ENCODE peak calls at places on chromosomes 13 and 19, in four cellular contexts. R, B, V and G are unnamed samples.
A peak's percentile ranks its signal among the peaks of the same experiment; 100 is the strongest.

GRCh38 chr19:8304841-8305621 is 3.1 kb downstream of the CD320 start:
- DNase-seq in V (peak; percentile 94), B (no peak), R (peak; percentile 9), G (no peak)

GRCh38 chr13:112055417-112056206 is 11.3 kb upstream of the SOX1 start:
- DNase-seq in V (peak; percentile 56), R (no peak), B (no peak), G (no peak)

GRCh38 chr13:41563501-41564001 is 106.2 kb downstream of the RGCC start:
- DNase-seq in V (no peak), B (peak; percentile 29), R (no peak), G (peak; percentile 95)

GRCh38 chr19:49533551-49534488 is 6.0 kb downstream of the RCN3 start:
- DNase-seq in B (peak; percentile 41), R (peak; percentile 46), V (peak; percentile 83), G (peak; percentile 51)

GRCh38 chr13:98834254-98834960 is 81.9 kb upstream of the SLC15A1 start:
- DNase-seq in V (peak; percentile 61), R (no peak), B (peak; percentile 95), G (no peak)

GRCh38 chr19:10184636-10185035 is 10.1 kb downstream of the DNMT1 start:
- DNase-seq in B (no peak), V (no peak), R (no peak), G (no peak)

GRCh38 chr13:42832341-42833153 is 51.2 kb downstream of the FAM216B start:
- DNase-seq in V (no peak), R (no peak), B (peak; percentile 92), G (peak; percentile 96)

GRCh38 chr19:51071006-51071405 is 6.1 kb upstream of the KLK13 start:
- DNase-seq in B (peak; percentile 39), V (no peak), R (no peak), G (no peak)

GRCh38 chr19:4584670-4585460 is 25.4 kb upstream of the SEMA6B start:
- DNase-seq in V (peak; percentile 74), B (no peak), R (no peak), G (no peak)

GRCh38 chr19:53057904-53058579 is 13.5 kb downstream of the ERVV-2 start:
- DNase-seq in R (peak; percentile 65), V (peak; percentile 97), B (no peak), G (no peak)

GRCh38 chr19:3243851-3244700 is 19.6 kb downstream of the CELF5 start:
- DNase-seq in B (peak; percentile 47), R (peak; percentile 63), V (peak; percentile 88), G (peak; percentile 43)

GRCh38 chr19:50047686-50048085 is 21.9 kb downstream of the ZNF473 start:
- DNase-seq in R (no peak), B (no peak), V (no peak), G (no peak)

GRCh38 chr19:35041548-35042055 is at the start of gene HPN:
- DNase-seq in R (peak; percentile 68), V (peak; percentile 92), B (no peak), G (no peak)

GRCh38 chr19:18150776-18151624 is 2.0 kb upstream of the PIK3R2 start:
- DNase-seq in B (no peak), R (no peak), V (no peak), G (no peak)

GRCh38 chr13:80408270-80408669 is 67.3 kb upstream of the SPRY2 start:
- DNase-seq in B (no peak), V (peak; percentile 35), R (no peak), G (no peak)

GRCh38 chr19:8697671-8698432 is 743 bp downstream of the ACTL9 start:
- DNase-seq in R (no peak), V (peak; percentile 81), B (no peak), G (no peak)

GRCh38 chr19:5000120-5000611 is 31.3 kb downstream of the KDM4B start:
- DNase-seq in B (no peak), R (no peak), V (no peak), G (no peak)

GRCh38 chr19:4967738-4968461 is 1.0 kb upstream of the KDM4B start:
- DNase-seq in B (no peak), R (no peak), V (no peak), G (peak; percentile 30)

GRCh38 chr19:811511-812048 is 10.2 kb downstream of the PLPPR3 start:
- DNase-seq in B (no peak), V (peak; percentile 38), R (no peak), G (no peak)

GRCh38 chr13:99320693-99321481 is 13.7 kb upstream of the GPR183 start:
- DNase-seq in B (peak; percentile 84), V (no peak), R (no peak), G (peak; percentile 88)

GRCh38 chr13:40137400-40137799 is 481.9 kb downstream of the COG6 start:
- DNase-seq in R (no peak), B (no peak), V (no peak), G (no peak)

GRCh38 chr19:38173324-38174041 is 50.5 kb downstream of the DPF1 start:
- DNase-seq in B (peak; percentile 86), V (no peak), R (no peak), G (peak; percentile 80)

GRCh38 chr13:25169951-25170553 is 2.0 kb downstream of the AMER2 start:
- DNase-seq in R (no peak), V (no peak), B (no peak), G (no peak)

GRCh38 chr13:67048793-67049150 is 181.4 kb downstream of the PCDH9 start:
- DNase-seq in V (no peak), R (no peak), B (no peak), G (peak; percentile 85)

GRCh38 chr19:36573948-36574726 is 1.0 kb upstream of the ZNF529 start:
- DNase-seq in R (no peak), V (peak; percentile 43), B (peak; percentile 33), G (peak; percentile 32)

GRCh38 chr13:74675185-74675584 is 541.0 kb upstream of the KLF12 start:
- DNase-seq in V (no peak), R (no peak), B (peak; percentile 95), G (peak; percentile 15)

GRCh38 chr13:46134961-46135522 is 30.2 kb upstream of the CPB2 start:
- DNase-seq in V (peak; percentile 65), B (peak; percentile 90), R (no peak), G (peak; percentile 27)

GRCh38 chr19:45206328-45206727 is 27.7 kb downstream of the BLOC1S3 start:
- DNase-seq in B (no peak), R (no peak), V (no peak), G (no peak)

GRCh38 chr19:45195764-45196163 is 17.2 kb downstream of the BLOC1S3 start:
- DNase-seq in V (no peak), R (no peak), B (no peak), G (no peak)

GRCh38 chr19:45202637-45203036 is 24.1 kb downstream of the BLOC1S3 start:
- DNase-seq in B (no peak), R (no peak), V (no peak), G (no peak)

GRCh38 chr19:45205810-45206209 is 27.2 kb downstream of the BLOC1S3 start:
- DNase-seq in B (no peak), V (no peak), R (no peak), G (no peak)

DNA sequence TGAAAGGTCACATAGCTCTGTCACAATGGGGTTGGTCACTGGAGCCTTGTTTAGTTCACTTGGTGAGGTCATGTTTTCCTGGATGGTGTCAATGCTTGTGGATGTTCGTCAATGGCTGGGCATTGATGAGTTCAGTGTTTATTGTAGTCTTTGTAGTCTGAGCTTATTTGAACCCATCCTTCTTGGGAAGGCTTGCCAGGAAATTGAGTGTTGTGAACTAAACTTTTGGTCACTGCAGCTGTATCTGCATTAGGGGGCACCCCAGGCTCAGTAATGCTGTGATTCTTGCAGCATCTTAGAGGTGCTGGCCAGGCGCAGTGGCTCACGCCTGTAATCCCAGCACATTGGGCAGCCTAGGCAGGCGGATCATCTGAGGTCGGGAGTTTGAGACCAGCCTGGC is 22.0 kb downstream of the BLOC1S3 start:
- DNase-seq in B (peak; percentile 38), V (peak; percentile 83), R (no peak), G (peak; percentile 31)
- TF ChIP-seq CTCF in B (peak; percentile 31), V (peak; percentile 94), R (peak; percentile 41), G (peak; percentile 27)

GRCh38 chr13:29830000-29830399 is 20.4 kb downstream of the UBL3 start:
- DNase-seq in R (no peak), B (peak; percentile 18), V (no peak), G (no peak)
- TF ChIP-seq CTCF in R (no peak), B (no peak), V (no peak), G (no peak)

GRCh38 chr13:34941835-34942731 is at the start of gene NBEA:
- DNase-seq in R (peak; percentile 87), V (peak; percentile 84), B (peak; percentile 13), G (peak; percentile 57)
- TF ChIP-seq CTCF in R (peak; percentile 32), V (no peak), B (peak; percentile 7), G (peak; percentile 4)

DNA sequence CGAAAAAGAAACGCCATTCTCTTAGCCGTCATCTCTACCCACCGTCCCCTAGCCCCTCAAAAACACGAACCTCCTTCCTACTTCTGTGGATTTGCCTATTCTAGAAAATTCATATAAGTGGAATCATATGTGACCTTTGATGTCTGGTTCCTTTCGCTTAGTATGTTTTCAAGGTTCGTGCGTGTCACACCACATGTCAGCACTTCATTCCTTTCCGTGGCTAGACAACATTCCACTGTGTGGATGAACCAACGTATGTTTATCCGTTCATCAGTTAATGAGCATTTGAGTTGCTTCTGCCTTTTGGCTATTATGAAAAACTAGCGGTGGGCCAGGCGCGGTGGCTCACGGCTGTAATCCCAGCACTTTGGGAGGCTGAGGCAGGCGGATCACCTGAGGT is 14.0 kb upstream of the PPP1R12C start:
- DNase-seq in V (no peak), R (no peak), B (no peak), G (no peak)
- TF ChIP-seq CTCF in V (no peak), R (no peak), B (no peak), G (no peak)

GRCh38 chr19:30076101-30076551 is 134.1 kb downstream of the URI1 start:
- DNase-seq in B (no peak), R (no peak), V (peak; percentile 48), G (no peak)
- TF ChIP-seq CTCF in B (no peak), R (no peak), V (peak; percentile 50), G (no peak)

GRCh38 chr19:39327990-39328705 is 7.5 kb upstream of the LRFN1 start:
- DNase-seq in V (peak; percentile 94), B (peak; percentile 28), R (peak; percentile 90), G (peak; percentile 65)
- TF ChIP-seq CTCF in V (peak; percentile 97), B (peak; percentile 79), R (peak; percentile 94), G (peak; percentile 98)

GRCh38 chr19:47469419-47469700 is 2.3 kb downstream of the SLC8A2 start:
- DNase-seq in V (no peak), B (no peak), R (no peak), G (no peak)
- TF ChIP-seq CTCF in V (no peak), B (no peak), R (no peak), G (no peak)

GRCh38 chr19:47323872-47324271 is 8.1 kb upstream of the C5AR2 start:
- DNase-seq in B (no peak), V (no peak), R (no peak), G (no peak)

GRCh38 chr19:47319923-47320871 is 10.5 kb downstream of the C5AR1 start:
- DNase-seq in V (no peak), B (no peak), R (no peak), G (no peak)

GRCh38 chr19:47322048-47322447 is 9.9 kb upstream of the C5AR2 start:
- DNase-seq in B (no peak), R (no peak), V (no peak), G (no peak)

GRCh38 chr19:47324502-47324901 is 7.5 kb upstream of the C5AR2 start:
- DNase-seq in R (no peak), V (no peak), B (no peak), G (no peak)

GRCh38 chr19:47321582-47321981 is 10.4 kb upstream of the C5AR2 start:
- DNase-seq in V (no peak), R (no peak), B (no peak), G (no peak)
- TF ChIP-seq CTCF in V (no peak), R (no peak), B (no peak), G (no peak)